ENCODE peak calls at places on chromosomes 16 and 17, in ten cellular contexts. I, T, V, P, R, J, O, C, B and D are unnamed samples. For H4K20me1, the result is how much of the 10 kb centered on the place peaks cover.

GRCh38 chr16:70804729-70805169 is 3.8 kb upstream of the VAC14 start:
- DNase-seq in T (no peak), C (no peak), R (no peak), B (no peak), V (no peak), O (no peak), J (no peak), I (no peak), P (no peak), D (no peak)

GRCh38 chr16:50038756-50039529 is 13.9 kb downstream of the CNEP1R1 start:
- DNase-seq in T (no peak), C (no peak), I (no peak), V (no peak), J (no peak), R (no peak), O (peak), P (no peak), B (peak), D (no peak)

GRCh38 chr16:66390346-66391108 is 24.0 kb downstream of the CDH5 start:
- DNase-seq in R (no peak), O (no peak), J (no peak), P (peak), I (no peak), T (no peak), B (no peak), C (no peak), V (no peak), D (no peak)

GRCh38 chr17:42050360-42051012 is at the start of gene C17orf113:
- DNase-seq in P (peak), O (peak), B (peak), T (peak), J (no peak), C (no peak), V (peak), I (peak), R (no peak), D (peak)

GRCh38 chr17:83099570-83100181 is 20.3 kb downstream of the METRNL start:
- DNase-seq in P (no peak), B (peak), O (peak), V (peak), R (no peak), C (no peak), I (peak), J (peak), T (peak), D (no peak)

GRCh38 chr17:20157078-20157360 is 147.9 kb downstream of the SPECC1 start:
- DNase-seq in P (no peak), J (no peak), V (no peak), O (no peak), R (no peak), T (peak), B (no peak), I (no peak), C (no peak), D (no peak)

GRCh38 chr16:1347962-1348361 is 3.7 kb downstream of the TSR3 start:
- DNase-seq in R (no peak), P (no peak), C (no peak), I (no peak), T (no peak), O (no peak), B (no peak), J (no peak), V (no peak), D (no peak)

GRCh38 chr17:2025622-2026309 is 632 bp upstream of the RTN4RL1 start:
- DNase-seq in J (no peak), O (peak), P (peak), C (peak), R (no peak), V (peak), I (peak), B (peak), T (peak), D (peak)

GRCh38 chr16:85250609-85251223 is 138.4 kb upstream of the CIBAR2 start:
- DNase-seq in O (peak), V (no peak), J (no peak), P (no peak), R (no peak), I (no peak), C (no peak), B (no peak), T (no peak), D (no peak)

GRCh38 chr16:30414159-30414558 is 6.8 kb downstream of the ZNF771 start:
- DNase-seq in T (no peak), V (no peak), O (no peak), P (no peak), C (no peak), I (no peak), R (no peak), J (no peak), B (no peak), D (no peak)

GRCh38 chr17:49779730-49780220 is 8.7 kb upstream of the KAT7 start:
- DNase-seq in C (peak), B (peak), I (peak), O (peak), R (peak), V (peak), T (peak), J (peak), P (no peak), D (peak)

GRCh38 chr17:73831699-73832098 is 187.5 kb upstream of the SDK2 start:
- DNase-seq in P (no peak), C (no peak), I (no peak), B (no peak), J (no peak), V (no peak), O (no peak), T (no peak), R (no peak), D (no peak)

GRCh38 chr16:70444249-70445063 is 5.6 kb upstream of the ST3GAL2 start:
- DNase-seq in J (no peak), P (no peak), I (no peak), V (no peak), B (peak), R (no peak), O (no peak), T (no peak), C (no peak), D (no peak)

GRCh38 chr17:36862116-36862920 is 75.0 kb upstream of the LHX1 start:
- DNase-seq in O (no peak), R (no peak), P (no peak), V (no peak), T (no peak), C (no peak), J (no peak), I (no peak), B (no peak), D (no peak)

GRCh38 chr16:49608095-49608494 is 234.5 kb downstream of the C16orf78 start:
- DNase-seq in T (peak), I (no peak), O (no peak), P (peak), C (no peak), J (no peak), V (no peak), R (no peak), B (peak), D (no peak)

GRCh38 chr16:12416136-12416787 is 387.4 kb downstream of the CPPED1 start:
- DNase-seq in P (no peak), B (no peak), T (no peak), R (no peak), C (no peak), J (no peak), O (no peak), I (no peak), V (no peak), D (no peak)

DNA sequence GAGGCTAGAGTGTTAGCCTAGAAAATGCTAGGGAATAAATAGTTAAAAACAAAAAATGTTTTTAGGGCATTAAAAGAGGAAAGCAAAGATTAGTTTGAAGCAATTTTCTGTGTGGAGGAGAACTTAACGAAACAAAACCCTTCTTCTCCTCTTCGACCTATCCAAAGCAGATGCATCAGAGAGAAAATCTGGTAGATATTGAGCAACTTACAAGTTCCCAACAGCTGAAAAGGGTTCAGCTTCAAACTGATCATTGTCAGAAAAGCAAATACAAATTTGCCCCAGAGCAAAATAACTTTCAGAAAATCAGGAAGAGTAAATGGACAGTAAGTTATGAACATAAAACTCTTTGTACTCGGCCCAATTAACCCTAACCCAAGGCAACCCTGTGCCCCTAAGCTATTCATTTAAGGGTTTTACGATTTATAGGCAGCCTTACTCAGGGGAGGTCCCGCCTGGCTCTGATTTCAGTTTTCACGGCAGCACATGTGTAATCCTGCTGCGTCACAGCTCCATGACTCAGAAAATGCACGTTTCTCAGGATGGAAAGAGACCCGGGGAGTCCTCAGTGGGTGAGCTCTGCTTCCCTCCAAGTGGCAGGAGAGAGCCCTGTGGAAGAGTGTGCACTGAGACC is 405.7 kb upstream of the SALL1 start:
- DNase-seq in T (no peak), B (peak), P (no peak), V (peak), R (no peak), C (peak), I (no peak), J (peak), O (peak), D (no peak)
- H2AFZ ChIP-seq in T (no peak), B (no peak), P (no peak), V (no peak), R (peak), C (peak), I (no peak), J (peak), O (peak), D (no peak)

GRCh38 chr17:74850914-74851313 is 8.8 kb downstream of the GRIN2C start:
- DNase-seq in P (no peak), T (no peak), B (no peak), O (no peak), I (no peak), C (no peak), V (no peak), J (no peak), R (no peak), D (no peak)

GRCh38 chr17:74853669-74854068 is 6.0 kb downstream of the GRIN2C start:
- DNase-seq in B (no peak), O (no peak), R (no peak), P (no peak), I (no peak), T (no peak), J (no peak), C (no peak), V (no peak), D (no peak)

GRCh38 chr17:74853048-74853397 is 6.7 kb downstream of the GRIN2C start:
- DNase-seq in T (no peak), B (no peak), O (no peak), V (no peak), I (no peak), P (no peak), R (no peak), C (no peak), J (no peak), D (no peak)

GRCh38 chr17:74851612-74852236 is 8.0 kb downstream of the GRIN2C start:
- DNase-seq in P (no peak), J (no peak), V (no peak), B (no peak), C (no peak), R (no peak), I (no peak), O (no peak), T (no peak), D (no peak)

DNA sequence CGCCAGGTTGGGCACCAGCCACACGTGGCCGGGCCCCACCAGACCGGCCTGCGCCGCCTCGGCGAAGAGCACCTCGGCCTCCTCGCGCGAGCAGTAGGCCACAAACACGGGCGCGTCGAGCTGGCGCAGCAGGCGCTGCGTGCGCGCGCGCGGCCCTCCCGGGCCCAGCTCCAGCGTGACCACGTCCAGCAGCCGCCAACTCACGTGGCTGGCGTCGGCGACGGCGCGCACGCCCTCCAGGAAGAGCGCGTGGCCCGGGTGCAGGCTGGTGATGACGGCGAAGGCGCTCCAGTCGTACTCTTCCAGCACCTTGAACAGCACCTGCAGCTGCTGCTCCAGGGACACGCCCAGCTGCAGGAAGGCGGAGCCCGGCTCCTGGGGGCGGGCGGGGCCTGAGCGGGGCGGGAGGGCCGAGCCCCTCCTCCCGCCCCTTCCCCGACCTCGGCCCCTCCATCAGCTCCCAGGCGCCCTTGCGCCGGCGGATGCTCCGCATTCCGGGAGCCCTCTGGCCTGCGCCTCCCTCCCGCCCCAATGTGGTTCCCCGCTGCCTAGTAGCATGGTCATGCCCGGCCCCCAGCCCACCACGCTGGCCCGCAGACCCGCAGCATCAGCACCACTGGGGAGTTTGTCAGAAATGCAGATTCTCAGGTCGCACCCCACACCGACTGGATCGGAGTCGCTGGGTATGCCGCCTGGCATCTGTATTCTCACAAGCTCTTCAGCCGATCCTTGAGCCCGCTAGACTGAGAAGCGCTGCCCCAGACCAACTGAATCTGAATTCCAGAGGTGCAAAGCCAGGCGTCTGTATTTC is 7.2 kb downstream of the GRIN2C start:
- DNase-seq in B (peak), C (no peak), V (peak), I (no peak), O (peak), R (peak), T (peak), P (peak), J (no peak), D (no peak)
- H4K20me1 ChIP-seq in B (under half), C (under half), V (under half), I (under half), O (under half), R (under half), T (under half), P (under half), J (under half), D (under half)

GRCh38 chr16:80016689-80017088 is 416.2 kb upstream of the MAF start:
- DNase-seq in I (no peak), R (no peak), V (no peak), P (no peak), C (no peak), O (no peak), T (no peak), J (no peak), B (no peak), D (no peak)
- H2AFZ ChIP-seq in I (no peak), R (no peak), V (no peak), P (no peak), C (no peak), O (no peak), T (no peak), J (no peak), B (no peak), D (no peak)

GRCh38 chr16:15572329-15573001 is 70.5 kb downstream of the MARF1 start:
- DNase-seq in P (no peak), T (no peak), J (peak), B (no peak), C (peak), I (no peak), O (peak), V (peak), R (no peak), D (peak)

GRCh38 chr16:15564619-15565339 is 78.2 kb downstream of the MARF1 start:
- DNase-seq in C (peak), O (no peak), J (no peak), T (peak), V (no peak), I (no peak), P (no peak), R (no peak), B (no peak), D (no peak)

GRCh38 chr16:15573274-15573895 is 69.6 kb downstream of the MARF1 start:
- DNase-seq in R (no peak), P (no peak), V (no peak), C (no peak), I (no peak), T (no peak), B (no peak), O (no peak), J (no peak), D (no peak)

GRCh38 chr16:15567823-15568222 is 75.1 kb downstream of the MARF1 start:
- DNase-seq in R (no peak), T (no peak), B (no peak), V (no peak), O (no peak), I (no peak), P (no peak), J (no peak), C (no peak), D (no peak)
- H4K20me1 ChIP-seq in R (under half), T (under half), B (under half), V (under half), O (under half), I (under half), P (under half), J (under half), C (under half), D (under half)

GRCh38 chr16:8620535-8620934 is 963 bp upstream of the METTL22 start:
- DNase-seq in T (no peak), C (peak), O (peak), B (no peak), V (no peak), R (peak), P (no peak), I (no peak), J (no peak), D (no peak)
- H2AFZ ChIP-seq in T (no peak), C (no peak), O (no peak), B (no peak), V (no peak), R (peak), P (no peak), I (no peak), J (no peak), D (no peak)

GRCh38 chr16:3465911-3466584 is 22.6 kb downstream of the NAA60 start:
- DNase-seq in C (no peak), I (no peak), P (no peak), J (no peak), V (no peak), R (no peak), T (no peak), B (no peak), O (no peak), D (no peak)
- H4K20me1 ChIP-seq in C (half or more), I (half or more), P (under half), J (half or more), V (under half), R (under half), T (under half), B (half or more), O (under half), D (under half)